ENCODE peak calls at places on chromosomes 5 and 9, in five cellular contexts. D is pons, X is GM12891, E is NCI-H510A, C is RWPE2. Z is an unnamed sample.

GRCh38 chr5:139638090-139638735 is 9.9 kb upstream of the CXXC5 start:
- DNase-seq in D (peak), X (no peak), C (peak), E (peak), Z (no peak)

GRCh38 chr5:3598236-3598635 is 2.6 kb downstream of the IRX1 start:
- DNase-seq in C (no peak), D (no peak), X (no peak), E (no peak), Z (no peak)

GRCh38 chr5:93289915-93290314 is 291.1 kb downstream of the NR2F1-AS1 start:
- DNase-seq in D (no peak), E (no peak), X (no peak), C (no peak), Z (no peak)

GRCh38 chr5:133891390-133891789 is 77.0 kb downstream of the C5orf15 start:
- DNase-seq in E (no peak), X (no peak), C (peak), D (no peak), Z (no peak)

GRCh38 chr9:112361602-112362001 is 18.3 kb upstream of the HSDL2 start:
- DNase-seq in X (no peak), C (no peak), E (no peak), D (peak), Z (no peak)

GRCh38 chr5:98705841-98706240 is 67.6 kb upstream of the RGMB start:
- DNase-seq in D (no peak), E (no peak), X (no peak), C (no peak), Z (no peak)

GRCh38 chr5:148418511-148418910 is 34.8 kb downstream of the FBXO38 start:
- DNase-seq in C (no peak), D (no peak), X (no peak), E (no peak), Z (no peak)

GRCh38 chr5:59473611-59474010 is 419.9 kb downstream of the PDE4D start:
- DNase-seq in C (no peak), X (no peak), D (no peak), E (no peak), Z (no peak)

GRCh38 chr9:116697341-116697740 is 10.2 kb downstream of the TRIM32 start:
- DNase-seq in C (no peak), D (no peak), X (no peak), E (no peak), Z (no peak)

GRCh38 chr9:112308576-112308975 is 24.8 kb downstream of the PTBP3 start:
- DNase-seq in D (no peak), X (no peak), E (peak), C (no peak), Z (no peak)

GRCh38 chr5:146283344-146283761 is 55.3 kb upstream of the POU4F3 start:
- DNase-seq in E (no peak), D (no peak), C (peak), X (no peak), Z (no peak)

GRCh38 chr9:73042155-73042554 is 89.3 kb upstream of the ALDH1A1 start:
- DNase-seq in D (no peak), X (no peak), C (no peak), E (no peak), Z (no peak)

GRCh38 chr5:159972538-159973362 is 36.2 kb upstream of the TTC1 start:
- DNase-seq in E (no peak), C (no peak), D (no peak), X (no peak), Z (no peak)

GRCh38 chr5:4570047-4571015 is 569.8 kb upstream of the ADAMTS16 start:
- DNase-seq in C (no peak), E (no peak), D (no peak), X (no peak), Z (no peak)

GRCh38 chr9:125986966-125987365 is 239.8 kb downstream of the PBX3 start:
- DNase-seq in D (no peak), C (no peak), X (no peak), E (no peak), Z (no peak)

GRCh38 chr9:110619831-110620230 is 40.3 kb upstream of the SVEP1 start:
- DNase-seq in E (no peak), D (no peak), C (no peak), X (no peak), Z (no peak)

GRCh38 chr5:117800261-117800660 is 1188.1 kb downstream of the DTWD2 start:
- DNase-seq in D (no peak), X (no peak), C (no peak), E (no peak), Z (no peak)

GRCh38 chr9:89419978-89420394 is 77.9 kb downstream of the SEMA4D start:
- DNase-seq in X (no peak), D (no peak), C (no peak), E (no peak), Z (no peak)

GRCh38 chr5:40017151-40017550 is 592.4 kb upstream of the DAB2 start:
- DNase-seq in E (no peak), D (no peak), C (no peak), X (no peak), Z (no peak)

GRCh38 chr9:137487454-137488329 is 28.6 kb upstream of the NSMF start:
- DNase-seq in E (peak), D (no peak), X (no peak), C (no peak), Z (no peak)

GRCh38 chr9:133855802-133856592 is 117.8 kb upstream of the SARDH start:
- DNase-seq in E (no peak), X (no peak), C (no peak), D (no peak), Z (no peak)

GRCh38 chr5:35232124-35232523 is 1.8 kb upstream of the PRLR start:
- DNase-seq in D (no peak), E (no peak), C (no peak), X (no peak), Z (no peak)